ENCODE peak calls at places on chromosomes 7 and 10, in ten cellular contexts. One of them, this sample, is unnamed.

GRCh38 chr10:98460837-98461499 is 14.2 kb upstream of the HPS1 start:
- DNase-seq in esophagus squamous epithelium: no peak
- DNase-seq in H54: peak
- DNase-seq in erythroblast: peak
- DNase-seq in uterus: peak
- DNase-seq in IMR-90: peak
- DNase-seq in body of pancreas: peak
- DNase-seq in HepG2: peak
- DNase-seq in H1: no peak
- DNase-seq in A549: peak
- DNase-seq in this sample: no peak

GRCh38 chr7:12709731-12710502 is 22.5 kb downstream of the ARL4A start:
- DNase-seq in erythroblast: no peak
- DNase-seq in esophagus squamous epithelium: no peak
- DNase-seq in H1: no peak
- DNase-seq in A549: no peak
- DNase-seq in H54: no peak
- DNase-seq in body of pancreas: no peak
- DNase-seq in HepG2: no peak
- DNase-seq in uterus: no peak
- DNase-seq in IMR-90: peak
- DNase-seq in this sample: no peak

GRCh38 chr10:74855027-74855426 is 28.6 kb downstream of the KAT6B start:
- DNase-seq in H1: no peak
- DNase-seq in A549: no peak
- DNase-seq in HepG2: no peak
- DNase-seq in H54: no peak
- DNase-seq in body of pancreas: peak
- DNase-seq in uterus: no peak
- DNase-seq in esophagus squamous epithelium: no peak
- DNase-seq in erythroblast: peak
- DNase-seq in IMR-90: no peak
- DNase-seq in this sample: no peak

GRCh38 chr10:102069066-102069465 is 3.9 kb downstream of the HPS6 start:
- DNase-seq in uterus: no peak
- DNase-seq in erythroblast: no peak
- DNase-seq in esophagus squamous epithelium: no peak
- DNase-seq in A549: no peak
- DNase-seq in H54: no peak
- DNase-seq in H1: no peak
- DNase-seq in body of pancreas: no peak
- DNase-seq in IMR-90: no peak
- DNase-seq in HepG2: no peak
- DNase-seq in this sample: no peak

GRCh38 chr10:82910301-82910700 is 1035.3 kb downstream of the NRG3 start:
- DNase-seq in H54: no peak
- DNase-seq in erythroblast: no peak
- DNase-seq in IMR-90: no peak
- DNase-seq in H1: no peak
- DNase-seq in A549: no peak
- DNase-seq in esophagus squamous epithelium: no peak
- DNase-seq in HepG2: no peak
- DNase-seq in body of pancreas: no peak
- DNase-seq in uterus: no peak
- DNase-seq in this sample: no peak

GRCh38 chr10:10056958-10057357 is 960.7 kb upstream of the CELF2 start:
- DNase-seq in esophagus squamous epithelium: no peak
- DNase-seq in uterus: no peak
- DNase-seq in erythroblast: no peak
- DNase-seq in H1: no peak
- DNase-seq in A549: no peak
- DNase-seq in body of pancreas: no peak
- DNase-seq in IMR-90: peak
- DNase-seq in H54: no peak
- DNase-seq in HepG2: no peak
- DNase-seq in this sample: no peak

GRCh38 chr7:196283-196682 is 3.9 kb downstream of the FAM20C start:
- DNase-seq in HepG2: no peak
- DNase-seq in uterus: no peak
- DNase-seq in A549: no peak
- DNase-seq in H1: no peak
- DNase-seq in esophagus squamous epithelium: no peak
- DNase-seq in body of pancreas: no peak
- DNase-seq in IMR-90: no peak
- DNase-seq in H54: no peak
- DNase-seq in erythroblast: no peak
- DNase-seq in this sample: no peak

GRCh38 chr7:105830405-105831218 is 45.8 kb downstream of the ATXN7L1 start:
- DNase-seq in body of pancreas: no peak
- DNase-seq in H54: peak
- DNase-seq in HepG2: peak
- DNase-seq in A549: peak
- DNase-seq in IMR-90: peak
- DNase-seq in uterus: no peak
- DNase-seq in erythroblast: no peak
- DNase-seq in H1: no peak
- DNase-seq in esophagus squamous epithelium: no peak
- DNase-seq in this sample: peak

GRCh38 chr10:36281871-36282331 is 639.8 kb upstream of the FZD8 start:
- DNase-seq in esophagus squamous epithelium: no peak
- DNase-seq in HepG2: no peak
- DNase-seq in uterus: no peak
- DNase-seq in erythroblast: no peak
- DNase-seq in A549: peak
- DNase-seq in IMR-90: peak
- DNase-seq in body of pancreas: no peak
- DNase-seq in H54: no peak
- DNase-seq in H1: no peak
- DNase-seq in this sample: no peak

GRCh38 chr10:103583871-103584215 is 90.3 kb downstream of the NEURL1 start:
- DNase-seq in HepG2: no peak
- DNase-seq in A549: no peak
- DNase-seq in H54: no peak
- DNase-seq in erythroblast: no peak
- DNase-seq in IMR-90: no peak
- DNase-seq in body of pancreas: no peak
- DNase-seq in H1: no peak
- DNase-seq in esophagus squamous epithelium: no peak
- DNase-seq in uterus: no peak
- DNase-seq in this sample: no peak

DNA sequence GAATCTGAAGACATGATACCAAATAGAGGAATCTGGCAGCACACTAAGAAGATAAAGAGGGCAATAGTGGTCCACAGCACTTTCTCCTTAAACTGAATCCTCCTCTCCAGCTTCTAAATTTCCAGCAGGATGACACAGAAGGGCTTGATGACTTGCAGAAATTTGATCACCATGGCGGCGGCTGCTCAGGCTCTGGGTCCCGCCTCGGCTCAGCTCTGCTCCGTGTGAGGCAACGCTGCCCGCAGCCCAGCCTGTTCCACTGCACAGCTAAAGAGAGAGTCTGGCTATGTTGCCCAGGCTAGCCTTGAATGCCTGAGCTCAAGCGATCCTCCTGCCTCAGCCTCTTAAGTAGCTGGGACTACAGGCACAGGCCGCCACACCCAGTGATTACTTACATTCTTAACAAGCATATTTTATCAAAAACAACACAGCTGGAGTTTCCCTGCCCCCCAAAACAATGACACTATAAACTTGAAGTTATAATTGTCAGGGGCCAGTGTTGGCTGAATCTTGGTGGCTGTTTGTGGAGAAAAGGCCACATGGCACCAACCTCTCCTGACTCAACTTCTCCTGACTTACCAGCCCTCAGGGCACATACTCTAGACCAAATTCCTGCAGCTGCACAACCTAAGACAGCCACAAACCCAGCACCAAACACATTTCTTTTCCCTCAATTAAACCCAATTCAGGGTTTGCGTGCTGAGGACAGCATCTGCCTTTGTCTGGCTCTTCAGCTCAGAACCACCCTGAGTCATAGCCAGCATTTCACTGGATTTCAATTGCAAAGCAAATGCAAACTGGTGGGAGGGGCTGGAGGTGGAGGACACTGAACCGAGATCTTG is 11.6 kb upstream of the TNPO3 start:
- DNase-seq in HepG2: no peak
- DNase-seq in H1: no peak
- DNase-seq in uterus: no peak
- DNase-seq in esophagus squamous epithelium: no peak
- DNase-seq in H54: peak
- DNase-seq in A549: peak
- DNase-seq in erythroblast: peak
- DNase-seq in body of pancreas: no peak
- DNase-seq in IMR-90: peak
- DNase-seq in this sample: no peak
- TF ChIP-seq POLR2A in HepG2: no peak
- TF ChIP-seq POLR2A in H1: peak
- TF ChIP-seq POLR2A in uterus: no peak
- TF ChIP-seq POLR2A in esophagus squamous epithelium: no peak
- TF ChIP-seq POLR2A in H54: no peak
- TF ChIP-seq POLR2A in A549: no peak
- TF ChIP-seq POLR2A in erythroblast: no peak
- TF ChIP-seq POLR2A in body of pancreas: no peak
- TF ChIP-seq POLR2A in IMR-90: no peak
- TF ChIP-seq POLR2A in this sample: no peak

GRCh38 chr7:2760098-2760889 is 72.3 kb downstream of the AMZ1 start:
- DNase-seq in HepG2: peak
- DNase-seq in esophagus squamous epithelium: no peak
- DNase-seq in uterus: peak
- DNase-seq in H1: no peak
- DNase-seq in A549: peak
- DNase-seq in body of pancreas: no peak
- DNase-seq in IMR-90: peak
- DNase-seq in erythroblast: peak
- DNase-seq in H54: peak
- DNase-seq in this sample: no peak
- TF ChIP-seq POLR2A in HepG2: no peak
- TF ChIP-seq POLR2A in esophagus squamous epithelium: peak
- TF ChIP-seq POLR2A in uterus: no peak
- TF ChIP-seq POLR2A in H1: no peak
- TF ChIP-seq POLR2A in A549: no peak
- TF ChIP-seq POLR2A in body of pancreas: no peak
- TF ChIP-seq POLR2A in IMR-90: no peak
- TF ChIP-seq POLR2A in erythroblast: no peak
- TF ChIP-seq POLR2A in H54: no peak
- TF ChIP-seq POLR2A in this sample: no peak

DNA sequence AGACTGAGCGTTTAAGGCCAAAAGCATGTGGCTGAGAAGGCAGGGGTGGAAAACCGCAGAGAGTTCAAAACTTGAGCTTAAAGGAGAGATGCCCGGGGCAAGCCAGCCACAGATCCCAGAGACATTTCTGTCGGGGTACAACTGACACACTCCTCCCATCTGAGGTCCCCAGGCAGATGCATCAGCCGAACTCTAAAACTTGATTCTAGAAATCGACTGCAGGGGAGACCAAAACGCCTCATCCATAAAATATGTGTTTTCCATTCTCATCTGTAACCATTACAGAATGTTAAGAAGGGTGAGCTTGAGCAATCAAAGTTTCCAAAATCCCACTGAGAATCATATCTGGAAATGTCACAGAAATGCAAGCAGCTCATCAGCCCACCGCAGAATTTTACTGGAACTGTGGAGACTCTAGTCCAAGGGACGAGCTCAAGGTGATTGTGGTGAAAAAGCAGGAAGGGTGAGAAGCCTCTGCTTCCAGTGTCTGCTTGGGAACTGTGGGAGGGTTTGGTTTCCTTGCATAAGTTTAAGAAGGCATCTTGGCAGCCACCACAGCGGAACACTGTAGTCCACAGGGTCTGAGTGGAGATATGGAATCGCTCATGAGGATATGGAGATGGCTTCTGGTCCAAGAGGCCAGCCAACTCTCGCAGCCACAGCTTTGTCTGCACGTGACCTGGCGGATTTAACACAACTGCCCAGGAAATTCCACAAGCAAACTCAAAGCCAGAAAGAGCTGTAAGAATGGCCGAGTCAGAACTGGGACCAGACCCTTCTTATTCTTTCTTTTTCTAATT is 249.2 kb downstream of the SFMBT2 start:
- DNase-seq in H54: no peak
- DNase-seq in A549: no peak
- DNase-seq in esophagus squamous epithelium: no peak
- DNase-seq in IMR-90: no peak
- DNase-seq in uterus: peak
- DNase-seq in erythroblast: no peak
- DNase-seq in HepG2: no peak
- DNase-seq in body of pancreas: peak
- DNase-seq in H1: no peak
- DNase-seq in this sample: no peak
- TF ChIP-seq POLR2A in H54: no peak
- TF ChIP-seq POLR2A in A549: no peak
- TF ChIP-seq POLR2A in esophagus squamous epithelium: no peak
- TF ChIP-seq POLR2A in IMR-90: no peak
- TF ChIP-seq POLR2A in uterus: no peak
- TF ChIP-seq POLR2A in erythroblast: no peak
- TF ChIP-seq POLR2A in HepG2: no peak
- TF ChIP-seq POLR2A in body of pancreas: no peak
- TF ChIP-seq POLR2A in H1: no peak
- TF ChIP-seq POLR2A in this sample: no peak

GRCh38 chr7:99571768-99572167 is 13.3 kb downstream of the ZNF655 start:
- DNase-seq in H54: no peak
- DNase-seq in body of pancreas: no peak
- DNase-seq in IMR-90: no peak
- DNase-seq in H1: no peak
- DNase-seq in A549: no peak
- DNase-seq in HepG2: no peak
- DNase-seq in erythroblast: no peak
- DNase-seq in esophagus squamous epithelium: no peak
- DNase-seq in uterus: no peak
- DNase-seq in this sample: no peak

GRCh38 chr7:99576251-99576650 is 17.8 kb downstream of the ZNF655 start:
- DNase-seq in body of pancreas: no peak
- DNase-seq in esophagus squamous epithelium: no peak
- DNase-seq in H54: no peak
- DNase-seq in IMR-90: no peak
- DNase-seq in H1: no peak
- DNase-seq in uterus: no peak
- DNase-seq in erythroblast: no peak
- DNase-seq in HepG2: no peak
- DNase-seq in A549: no peak
- DNase-seq in this sample: no peak

GRCh38 chr7:99573257-99573656 is 14.8 kb downstream of the ZNF655 start:
- DNase-seq in A549: no peak
- DNase-seq in uterus: no peak
- DNase-seq in HepG2: no peak
- DNase-seq in H1: no peak
- DNase-seq in erythroblast: no peak
- DNase-seq in IMR-90: no peak
- DNase-seq in esophagus squamous epithelium: no peak
- DNase-seq in body of pancreas: no peak
- DNase-seq in H54: no peak
- DNase-seq in this sample: no peak
- TF ChIP-seq POLR2A in A549: no peak
- TF ChIP-seq POLR2A in uterus: no peak
- TF ChIP-seq POLR2A in HepG2: no peak
- TF ChIP-seq POLR2A in H1: no peak
- TF ChIP-seq POLR2A in erythroblast: no peak
- TF ChIP-seq POLR2A in IMR-90: no peak
- TF ChIP-seq POLR2A in esophagus squamous epithelium: no peak
- TF ChIP-seq POLR2A in body of pancreas: no peak
- TF ChIP-seq POLR2A in H54: no peak
- TF ChIP-seq POLR2A in this sample: no peak

This sample was measured in prostate gland.